ENCODE peak calls at places on chromosomes 16 and 17, in six cellular contexts. M is WTC11; Q is activated CD4-positive, alpha-beta T cell treated with anti-CD3 and anti-CD28 coated beads, Interleukin-2, amount 50 U/mL, for 48 hours; J is substantia nigra; N is NCI-H1092; T is activated naive CD8-positive, alpha-beta T cell treated with anti-CD3 and anti-CD28 coated beads, Interleukin-2, amount 50 U/mL, for 24 hours. I is an unnamed sample.
A peak's percentile ranks its signal among the peaks of the same experiment; 100 is the strongest.

GRCh38 chr17:1201132-1201702 is 21.4 kb upstream of the ABR start:
- DNase-seq in M (no peak), Q (peak; percentile 31), J (no peak), N (no peak), T (peak; percentile 47), I (peak; percentile 66)

GRCh38 chr16:11742041-11742535 is 569 bp downstream of the TXNDC11 start:
- DNase-seq in M (no peak), Q (peak; percentile 62), J (no peak), N (no peak), T (peak; percentile 56), I (no peak)

GRCh38 chr17:75814900-75815373 is 29.3 kb downstream of the UNC13D start:
- DNase-seq in M (no peak), Q (no peak), J (no peak), N (no peak), T (no peak), I (no peak)

GRCh38 chr16:35664091-35664693 is 2204.8 kb downstream of the TP53TG3F start:
- DNase-seq in M (no peak), Q (no peak), J (no peak), N (no peak), T (no peak), I (no peak)

GRCh38 chr17:1630662-1631061 is 2.0 kb upstream of the SLC43A2 start:
- DNase-seq in M (no peak), Q (no peak), J (no peak), N (no peak), T (no peak), I (no peak)

GRCh38 chr16:66335704-66336329 is 30.7 kb upstream of the CDH5 start:
- DNase-seq in M (no peak), Q (no peak), J (peak; percentile 57), N (peak; percentile 94), T (no peak), I (no peak)

GRCh38 chr16:11251525-11252481 is 4.2 kb downstream of the SOCS1 start:
- DNase-seq in M (no peak), Q (peak; percentile 90), J (no peak), N (no peak), T (peak; percentile 81), I (peak; percentile 86)

GRCh38 chr17:66304304-66305174 is 2.1 kb downstream of the PRKCA start:
- DNase-seq in M (peak; percentile 52), Q (peak; percentile 51), J (no peak), N (peak; percentile 27), T (peak; percentile 32), I (peak; percentile 44)

GRCh38 chr17:78355701-78356100 is 4.2 kb downstream of the SOCS3 start:
- DNase-seq in M (no peak), Q (no peak), J (no peak), N (no peak), T (no peak), I (no peak)

GRCh38 chr16:3036726-3037315 is at the start of gene BICDL2:
- DNase-seq in M (peak; percentile 91), Q (no peak), J (no peak), N (no peak), T (no peak), I (no peak)

GRCh38 chr16:75758215-75758614 is 31.9 kb upstream of the CPHXL start:
- DNase-seq in M (no peak), Q (no peak), J (no peak), N (no peak), T (no peak), I (no peak)

GRCh38 chr16:81424761-81425160 is 19.8 kb upstream of the CMIP start:
- DNase-seq in M (no peak), Q (peak; percentile 57), J (no peak), N (no peak), T (peak; percentile 45), I (no peak)

GRCh38 chr17:36149296-36149820 is 27.1 kb downstream of the TBC1D3B start:
- DNase-seq in M (no peak), Q (no peak), J (no peak), N (no peak), T (no peak), I (no peak)

GRCh38 chr16:85490971-85491771 is 122.0 kb upstream of the GSE1 start:
- DNase-seq in M (peak; percentile 78), Q (peak; percentile 58), J (no peak), N (no peak), T (peak; percentile 55), I (peak; percentile 66)

GRCh38 chr16:66874079-66874775 is 6.1 kb upstream of the PDP2 start:
- DNase-seq in M (no peak), Q (peak; percentile 38), J (no peak), N (no peak), T (peak; percentile 27), I (peak; percentile 54)

GRCh38 chr17:49252148-49252682 is 21.6 kb upstream of the PHOSPHO1 start:
- DNase-seq in M (no peak), Q (no peak), J (no peak), N (no peak), T (no peak), I (no peak)

GRCh38 chr16:68237243-68238028 is 1.5 kb upstream of the ESRP2 start:
- DNase-seq in M (peak; percentile 99), Q (peak; percentile 97), J (peak; percentile 91), N (peak; percentile 92), T (peak; percentile 94), I (peak; percentile 94)

GRCh38 chr17:7626956-7627249 is 718 bp downstream of the SAT2 start:
- DNase-seq in M (no peak), Q (no peak), J (no peak), N (no peak), T (no peak), I (no peak)

GRCh38 chr16:3020604-3021448 is 658 bp downstream of the TNFRSF12A start:
- DNase-seq in M (peak; percentile 85), Q (peak; percentile 62), J (no peak), N (no peak), T (peak; percentile 65), I (peak; percentile 70)

GRCh38 chr16:89383095-89384003 is 107.0 kb downstream of the ANKRD11 start:
- DNase-seq in M (peak; percentile 45), Q (peak; percentile 38), J (no peak), N (no peak), T (no peak), I (no peak)

GRCh38 chr17:38868095-38868967 is 1.5 kb upstream of the LASP1 start:
- DNase-seq in M (no peak), Q (no peak), J (no peak), N (no peak), T (peak; percentile 52), I (peak; percentile 40)

GRCh38 chr16:59696495-59696894 is 962.4 kb upstream of the GOT2 start:
- DNase-seq in M (no peak), Q (no peak), J (no peak), N (no peak), T (no peak), I (no peak)

GRCh38 chr16:17633146-17633966 is 162.6 kb upstream of the XYLT1 start:
- DNase-seq in M (no peak), Q (no peak), J (no peak), N (no peak), T (no peak), I (no peak)

GRCh38 chr17:28348979-28349378 is 8.3 kb downstream of the POLDIP2 start:
- DNase-seq in M (no peak), Q (no peak), J (no peak), N (no peak), T (no peak), I (no peak)

GRCh38 chr16:66832190-66832589 is 1.4 kb upstream of the NAE1 start:
- DNase-seq in M (no peak), Q (no peak), J (no peak), N (no peak), T (no peak), I (peak; percentile 24)

GRCh38 chr16:1794908-1795666 is 1.6 kb upstream of the IGFALS start:
- DNase-seq in M (no peak), Q (no peak), J (no peak), N (no peak), T (no peak), I (no peak)

GRCh38 chr16:19389246-19389645 is 28.4 kb upstream of the TMC5 start:
- DNase-seq in M (peak; percentile 86), Q (peak; percentile 59), J (no peak), N (peak; percentile 85), T (peak; percentile 48), I (peak; percentile 38)

I was measured in activated T-cell treated with anti-CD3 and anti-CD28 coated beads, Interleukin-2, amount 50 U/mL, for 24 hours.